ENCODE peak calls at places on chromosomes 11 and 22, in four cellular contexts. Y is cardiac fibroblast, L is fibroblast of pulmonary artery, F is heart right ventricle. P is an unnamed sample.

GRCh38 chr11:120172054-120172881 is 34.4 kb upstream of the TRIM29 start:
- DNase-seq in Y (peak; percentile 77), L (peak; percentile 73), F (peak; percentile 69), P (peak; percentile 68)

GRCh38 chr22:20423636-20424511 is 13.8 kb downstream of the SCARF2 start:
- DNase-seq in Y (no peak), L (no peak), F (no peak), P (no peak)

GRCh38 chr11:116832350-116833290 is 2.9 kb downstream of the APOC3 start:
- DNase-seq in Y (no peak), L (no peak), F (no peak), P (no peak)

GRCh38 chr11:69546735-69547370 is 65.4 kb downstream of the LINC01488 start:
- DNase-seq in Y (no peak), L (no peak), F (no peak), P (no peak)

GRCh38 chr22:34414467-34415440 is 494.5 kb upstream of the LARGE1 start:
- DNase-seq in Y (peak; percentile 0), L (peak; percentile 1), F (peak; percentile 12), P (peak; percentile 8)

GRCh38 chr11:469684-470667 is 19.9 kb downstream of the PTDSS2 start:
- DNase-seq in Y (peak; percentile 93), L (peak; percentile 88), F (peak; percentile 50), P (peak; percentile 82)

GRCh38 chr11:10728779-10729472 is 22.1 kb upstream of the CTR9 start:
- DNase-seq in Y (peak; percentile 32), L (no peak), F (no peak), P (peak; percentile 64)

GRCh38 chr11:36054628-36055027 is 110.8 kb downstream of the LDLRAD3 start:
- DNase-seq in Y (no peak), L (no peak), F (no peak), P (no peak)

GRCh38 chr22:39960791-39961746 is 872 bp downstream of the TMA7B start:
- DNase-seq in Y (peak; percentile 89), L (peak; percentile 98), F (no peak), P (peak; percentile 97)

GRCh38 chr11:72102162-72102561 is 935 bp downstream of the LAMTOR1 start:
- DNase-seq in Y (no peak), L (no peak), F (no peak), P (no peak)

GRCh38 chr11:72100462-72100861 is 2.6 kb downstream of the LAMTOR1 start:
- DNase-seq in Y (peak; percentile 12), L (no peak), F (no peak), P (peak; percentile 45)

GRCh38 chr11:72103754-72104167 is 664 bp upstream of the LAMTOR1 start:
- DNase-seq in Y (no peak), L (no peak), F (no peak), P (no peak)

GRCh38 chr11:72102631-72102945 is 509 bp downstream of the LAMTOR1 start:
- DNase-seq in Y (no peak), L (no peak), F (no peak), P (no peak)

DNA sequence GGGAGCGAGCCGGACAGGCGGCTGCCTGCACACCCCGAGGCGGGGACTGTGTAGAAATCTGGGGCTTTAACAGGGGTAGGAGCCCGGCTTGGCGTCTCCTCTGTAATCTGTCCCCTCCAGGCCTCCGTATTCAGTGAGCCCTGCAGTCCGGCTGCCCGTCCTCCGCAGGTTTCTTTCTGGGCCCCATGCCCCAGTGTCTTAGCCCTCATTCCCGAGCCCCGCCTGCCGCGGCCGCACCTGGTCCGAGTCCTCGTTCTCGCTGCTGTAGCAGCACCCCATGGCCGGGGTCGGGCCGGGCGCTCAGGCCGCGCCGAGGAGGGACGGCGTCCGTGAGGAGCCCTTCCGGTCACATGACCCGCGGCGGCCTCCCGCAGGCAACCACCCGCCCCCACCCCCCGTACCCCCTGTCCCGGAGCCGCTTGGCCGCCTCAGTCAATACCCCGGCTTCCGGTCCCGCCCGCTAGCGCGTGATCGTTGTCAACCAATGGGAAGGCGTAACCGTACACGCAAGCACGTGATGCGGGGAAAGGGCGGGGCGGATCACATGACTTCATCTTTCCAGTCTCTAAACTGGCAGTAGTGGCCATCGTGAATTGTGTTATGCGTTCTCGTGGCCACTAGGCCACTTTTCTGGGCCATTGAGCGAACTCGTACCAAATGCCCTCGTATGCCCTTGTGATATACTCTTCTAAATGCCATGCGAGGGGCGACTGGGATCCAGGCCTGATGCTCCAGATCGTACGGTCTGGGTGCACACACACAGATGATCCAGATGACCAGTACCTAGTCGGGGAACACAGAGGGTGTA is at the start of gene LAMTOR1:
- DNase-seq in Y (peak; percentile 100), L (peak; percentile 100), F (peak; percentile 100), P (peak; percentile 99)
- H3K4me3 ChIP-seq in Y (peak within 1 kb of the TSS; percentile 83), L (peak within 1 kb of the TSS; percentile 94), F (peak within 1 kb of the TSS; percentile 99), P (peak within 1 kb of the TSS; percentile 99)

DNA sequence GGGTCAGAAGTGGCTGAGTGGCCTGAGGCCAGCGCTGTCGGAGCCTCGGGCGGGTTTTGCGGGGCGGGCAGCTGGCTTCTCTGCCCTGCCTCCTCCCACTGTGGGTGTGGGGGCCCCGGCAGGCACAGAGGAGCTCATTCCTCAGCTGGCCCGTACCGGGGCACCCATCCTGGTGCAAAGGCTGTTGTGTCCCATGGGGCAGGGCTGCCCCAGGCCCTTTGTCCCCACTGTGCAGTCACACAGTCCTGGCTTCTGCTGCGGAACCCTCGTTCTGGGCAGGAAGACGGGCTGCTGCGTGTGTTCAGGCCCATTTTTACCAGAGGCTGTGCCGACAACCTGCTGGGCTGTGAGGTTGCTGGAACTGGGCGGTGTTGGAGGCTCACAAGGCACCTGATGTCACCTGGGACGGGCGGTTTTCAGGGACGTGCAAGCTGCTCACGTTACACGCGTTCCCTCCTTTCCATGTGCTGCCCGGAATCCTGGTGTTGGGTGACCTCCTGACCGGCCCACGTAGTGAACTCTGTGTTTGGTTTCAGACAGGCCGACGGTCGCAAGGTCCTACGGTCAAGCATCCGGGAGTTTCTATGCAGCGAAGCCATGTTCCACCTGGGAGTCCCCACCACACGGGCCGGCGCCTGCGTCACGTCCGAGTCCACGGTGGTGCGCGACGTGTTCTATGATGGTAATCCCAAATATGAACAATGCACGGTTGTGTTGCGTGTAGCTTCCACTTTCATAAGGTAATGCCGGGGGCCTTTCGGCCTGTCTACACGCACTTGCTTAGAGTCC is 5.2 kb downstream of the SELENOO start:
- DNase-seq in Y (no peak), L (no peak), F (no peak), P (no peak)
- H3K4me3 ChIP-seq in Y (no peak overlapping the region), L (no peak overlapping the region), F (no peak overlapping the region), P (no peak overlapping the region)

GRCh38 chr11:114141863-114142590 is 82.5 kb downstream of the ZBTB16 start:
- DNase-seq in Y (no peak), L (no peak), F (no peak), P (no peak)
- H3K4me3 ChIP-seq in Y (no peak overlapping the region), L (no peak overlapping the region), F (no peak overlapping the region), P (no peak overlapping the region)

GRCh38 chr11:131478341-131478740 is 107.9 kb downstream of the NTM start:
- DNase-seq in Y (no peak), L (no peak), F (no peak), P (no peak)
- H3K4me3 ChIP-seq in Y (no peak overlapping the region), L (no peak overlapping the region), F (no peak overlapping the region), P (no peak overlapping the region)

GRCh38 chr22:50599816-50600454 is 658 bp upstream of the MAPK8IP2 start:
- DNase-seq in Y (peak; percentile 38), L (peak; percentile 35), F (peak; percentile 57), P (no peak)
- H3K4me3 ChIP-seq in Y (no peak overlapping the region), L (no peak overlapping the region), F (peak overlapping the region; percentile 40), P (no peak overlapping the region)

GRCh38 chr11:19291064-19291463 is 50.3 kb upstream of the E2F8 start:
- DNase-seq in Y (no peak), L (no peak), F (no peak), P (no peak)
- H3K4me3 ChIP-seq in Y (no peak overlapping the region), L (no peak overlapping the region), F (no peak overlapping the region), P (no peak overlapping the region)

GRCh38 chr22:23539135-23539838 is 40.8 kb downstream of the IGLL1 start:
- DNase-seq in Y (peak; percentile 87), L (peak; percentile 87), F (peak; percentile 78), P (peak; percentile 78)
- H3K4me3 ChIP-seq in Y (no peak overlapping the region), L (no peak overlapping the region), F (no peak overlapping the region), P (no peak overlapping the region)

GRCh38 chr22:46742576-46743221 is 4.6 kb upstream of the CERK start:
- DNase-seq in Y (no peak), L (no peak), F (no peak), P (no peak)
- H3K4me3 ChIP-seq in Y (no peak overlapping the region), L (no peak overlapping the region), F (no peak overlapping the region), P (no peak overlapping the region)

GRCh38 chr11:47448566-47449427 is at the start of gene RAPSN:
- DNase-seq in Y (no peak), L (no peak), F (peak; percentile 20), P (no peak)
- H3K4me3 ChIP-seq in Y (no peak within 1 kb of the TSS), L (no peak within 1 kb of the TSS), F (no peak within 1 kb of the TSS), P (no peak within 1 kb of the TSS)